ENCODE peak calls at places on chromosome 19, in four cellular contexts. O is heart left ventricle, D is adrenal gland, R is stomach. F is an unnamed sample.

GRCh38 chr19:37654525-37654832 is 786 bp downstream of the ZFP30 start:
- DNase-seq in O (no peak), D (no peak), R (no peak), F (no peak)

GRCh38 chr19:18519962-18520847 is 1.7 kb downstream of the ELL start:
- DNase-seq in O (no peak), D (peak; percentile 85), R (peak; percentile 77), F (peak; percentile 73)

GRCh38 chr19:42175952-42176648 is 41.4 kb downstream of the DEDD2 start:
- DNase-seq in O (no peak), D (no peak), R (no peak), F (peak; percentile 21)

GRCh38 chr19:35484637-35485036 is 5.6 kb downstream of the KRTDAP start:
- DNase-seq in O (no peak), D (no peak), R (no peak), F (no peak)

GRCh38 chr19:58182577-58182988 is 278 bp upstream of the ZNF274 start:
- DNase-seq in O (peak; percentile 94), D (no peak), R (no peak), F (no peak)

GRCh38 chr19:43618921-43619261 is 538 bp downstream of the ZNF428 start:
- DNase-seq in O (no peak), D (peak; percentile 64), R (no peak), F (peak; percentile 77)

GRCh38 chr19:49014870-49015255 is 2.0 kb downstream of the LHB start:
- DNase-seq in O (no peak), D (no peak), R (no peak), F (no peak)

GRCh38 chr19:1247747-1248453 is 483 bp upstream of the MIDN start:
- DNase-seq in O (peak; percentile 89), D (peak; percentile 94), R (peak; percentile 73), F (no peak)

GRCh38 chr19:52138614-52139290 is 986 bp downstream of the ZNF616 start:
- DNase-seq in O (no peak), D (no peak), R (no peak), F (peak; percentile 72)

GRCh38 chr19:18478545-18479311 is 40.8 kb upstream of the ISYNA1 start:
- DNase-seq in O (peak; percentile 89), D (peak; percentile 91), R (peak; percentile 70), F (peak; percentile 56)

GRCh38 chr19:18252370-18252717 is 21.9 kb downstream of the IQCN start:
- DNase-seq in O (no peak), D (no peak), R (no peak), F (no peak)

GRCh38 chr19:44745386-44745831 is 3.1 kb upstream of the BCL3 start:
- DNase-seq in O (peak; percentile 78), D (peak; percentile 78), R (peak; percentile 57), F (peak; percentile 82)

GRCh38 chr19:18340237-18340989 is at the start of gene PGPEP1:
- DNase-seq in O (peak; percentile 89), D (peak; percentile 82), R (peak; percentile 80), F (peak; percentile 76)

GRCh38 chr19:57934820-57935665 is at the start of gene ZNF418:
- DNase-seq in O (no peak), D (peak; percentile 85), R (peak; percentile 54), F (peak; percentile 91)

GRCh38 chr19:18514800-18515682 is 6.8 kb downstream of the ELL start:
- DNase-seq in O (no peak), D (peak; percentile 94), R (peak; percentile 71), F (no peak)

GRCh38 chr19:50300814-50301606 is 28.2 kb downstream of the KCNC3 start:
- DNase-seq in O (no peak), D (no peak), R (no peak), F (no peak)

GRCh38 chr19:13842294-13843103 is 34.4 kb upstream of the NANOS3 start:
- DNase-seq in O (peak; percentile 94), D (peak; percentile 89), R (peak; percentile 85), F (peak; percentile 83)

GRCh38 chr19:51407631-51408131 is 9.8 kb downstream of the SIGLEC10 start:
- DNase-seq in O (no peak), D (peak; percentile 58), R (peak; percentile 40), F (peak; percentile 60)

DNA sequence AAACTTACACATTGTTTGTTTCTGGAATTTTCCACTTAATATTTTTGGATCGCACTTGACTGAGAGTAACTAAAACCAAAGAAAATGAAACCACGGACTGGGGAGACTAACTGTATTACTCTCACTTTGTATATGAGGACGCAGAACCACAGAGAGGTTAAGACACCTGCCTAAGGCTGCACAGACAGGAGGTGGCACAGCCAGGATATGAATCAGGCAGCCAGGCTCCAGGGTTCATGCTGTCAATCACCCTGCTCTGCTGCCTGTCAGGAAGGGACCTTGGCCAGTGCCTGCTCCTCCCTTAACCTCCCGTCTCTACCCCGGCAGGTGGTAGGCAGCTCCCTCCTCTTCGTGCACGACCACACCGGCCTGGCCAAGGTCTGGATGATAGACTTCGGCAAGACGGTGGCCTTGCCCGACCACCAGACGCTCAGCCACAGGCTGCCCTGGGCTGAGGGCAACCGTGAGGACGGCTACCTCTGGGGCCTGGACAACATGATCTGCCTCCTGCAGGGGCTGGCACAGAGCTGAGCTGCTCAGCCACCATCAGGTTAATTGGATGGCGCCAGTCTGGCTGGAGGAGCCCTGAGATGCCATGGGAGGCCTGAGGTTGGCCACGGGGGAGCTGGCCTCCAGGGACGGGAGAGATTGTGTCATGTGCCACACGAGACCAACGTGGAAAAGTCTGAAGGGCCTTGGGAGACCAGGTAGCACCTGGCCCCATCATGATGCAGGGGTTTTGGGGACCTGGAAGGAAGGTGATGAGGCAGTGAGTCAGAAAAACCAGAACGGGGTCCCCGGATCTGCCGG is 11.0 kb downstream of the ACTMAP start:
- DNase-seq in O (no peak), D (no peak), R (no peak), F (no peak)
- H3K27ac ChIP-seq in O (no peak overlapping the region), D (no peak overlapping the region), R (peak overlapping the region; percentile 62), F (peak overlapping the region; percentile 73)

DNA sequence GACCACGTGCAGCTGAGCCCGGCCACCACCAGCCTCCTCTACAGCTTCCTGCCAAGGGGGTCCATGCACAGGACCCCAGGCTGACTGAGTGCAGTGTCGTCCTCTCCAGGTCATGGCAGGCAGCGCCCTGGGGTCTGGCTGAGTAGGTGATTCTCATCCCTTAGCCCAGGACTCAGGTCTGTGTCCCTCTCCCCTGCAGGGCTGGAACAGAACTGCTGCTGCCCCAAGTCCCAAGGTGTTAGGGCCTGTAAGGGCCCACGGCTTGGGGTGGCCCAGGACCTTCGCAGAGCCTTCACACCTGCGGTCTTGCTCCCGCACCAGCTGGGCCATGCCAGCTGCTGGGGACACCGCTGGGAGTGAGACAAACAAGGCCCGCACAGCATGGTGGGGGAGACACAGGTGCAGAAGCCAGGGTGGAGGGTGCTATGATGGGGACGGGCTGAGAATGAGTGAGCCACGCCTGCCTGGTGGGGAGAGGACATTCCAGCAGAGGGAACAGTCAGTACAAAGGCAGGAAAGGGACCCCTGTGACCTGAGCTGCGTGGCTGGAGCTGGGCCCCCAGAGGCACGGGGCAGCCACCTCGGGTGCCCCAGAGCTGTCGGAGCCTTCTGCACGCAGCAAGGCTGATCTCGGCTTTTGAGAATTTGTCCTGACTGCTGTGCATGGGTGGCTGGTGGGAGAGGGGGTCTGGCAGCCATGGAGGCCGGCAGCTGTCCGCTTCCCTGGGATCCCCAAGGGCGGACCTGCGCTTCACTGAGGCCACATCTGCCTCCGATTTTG is 11.9 kb downstream of the PLEKHF1 start:
- DNase-seq in O (no peak), D (no peak), R (no peak), F (no peak)
- TF ChIP-seq POLR2A in O (no peak), D (no peak), R (no peak), F (no peak)

GRCh38 chr19:7489609-7490044 is 792 bp upstream of the PEX11G start:
- DNase-seq in O (no peak), D (no peak), R (no peak), F (no peak)
- H3K4me1 ChIP-seq in O (peaks cover 16% of the 10 kb centered on the region), D (peaks cover 12% of the 10 kb centered on the region), R (peaks cover 19% of the 10 kb centered on the region), F (peaks cover 19% of the 10 kb centered on the region)

GRCh38 chr19:3697094-3697493 is 3.2 kb downstream of the PIP5K1C start:
- DNase-seq in O (no peak), D (no peak), R (no peak), F (no peak)
- H3K27ac ChIP-seq in O (no peak overlapping the region), D (no peak overlapping the region), R (peak overlapping the region; percentile 95), F (no peak overlapping the region)

GRCh38 chr19:47047931-47048399 is 459 bp downstream of the TMEM160 start:
- DNase-seq in O (peak; percentile 85), D (peak; percentile 96), R (peak; percentile 84), F (peak; percentile 95)
- TF ChIP-seq POLR2A in O (no peak), D (no peak), R (no peak), F (no peak)

DNA sequence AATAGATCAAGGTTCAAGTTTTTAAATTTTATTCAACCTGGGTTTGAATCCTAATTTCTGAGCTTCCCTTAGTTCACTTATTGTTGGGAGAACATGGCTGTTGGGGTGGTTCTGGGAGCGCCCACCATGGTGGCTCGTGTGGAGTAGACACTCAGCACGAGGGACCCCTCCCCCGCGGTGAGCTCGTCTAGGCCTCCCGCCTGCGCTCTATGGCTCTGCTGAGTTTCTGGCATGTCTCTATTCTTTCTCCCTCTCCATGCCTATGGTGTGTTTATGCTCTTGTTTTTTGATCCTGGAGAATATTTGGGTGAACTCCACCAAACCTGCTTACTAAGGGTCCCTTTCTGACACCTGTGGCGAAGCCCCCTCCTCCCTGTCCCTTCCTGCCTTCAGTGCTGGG is 1.6 kb upstream of the EPN1 start:
- DNase-seq in O (peak; percentile 50), D (no peak), R (no peak), F (no peak)
- H3K4me1 ChIP-seq in O (peaks cover 34% of the 10 kb centered on the region), D (peaks cover 27% of the 10 kb centered on the region), R (peaks cover 60% of the 10 kb centered on the region), F (peaks cover 55% of the 10 kb centered on the region)

GRCh38 chr19:4584670-4585460 is 25.4 kb upstream of the SEMA6B start:
- DNase-seq in O (no peak), D (no peak), R (no peak), F (no peak)
- H3K27ac ChIP-seq in O (no peak overlapping the region), D (peak overlapping the region; percentile 53), R (no peak overlapping the region), F (no peak overlapping the region)

F was measured in testis.